ENCODE peak calls at places on chromosomes 3 and 15, in seven cellular contexts. One of them, this sample, is unnamed.

GRCh38 chr3:193940526-193940925 is 195.4 kb upstream of the HES1 start:
- DNase-seq in transverse colon: no peak
- DNase-seq in K562: no peak
- DNase-seq in A549: no peak
- DNase-seq in ovary: no peak
- DNase-seq in uterus: no peak
- DNase-seq in breast epithelium: no peak
- DNase-seq in this sample: no peak

GRCh38 chr3:124816206-124816605 is 71.0 kb downstream of the ITGB5 start:
- DNase-seq in transverse colon: no peak
- DNase-seq in K562: no peak
- DNase-seq in A549: no peak
- DNase-seq in ovary: no peak
- DNase-seq in uterus: no peak
- DNase-seq in breast epithelium: no peak
- DNase-seq in this sample: no peak

GRCh38 chr15:41387646-41388045 is 14.7 kb downstream of the NDUFAF1 start:
- DNase-seq in transverse colon: no peak
- DNase-seq in K562: no peak
- DNase-seq in A549: no peak
- DNase-seq in ovary: no peak
- DNase-seq in uterus: no peak
- DNase-seq in breast epithelium: no peak
- DNase-seq in this sample: no peak

GRCh38 chr3:28115316-28115715 is 126.1 kb upstream of the CMC1 start:
- DNase-seq in transverse colon: no peak
- DNase-seq in K562: no peak
- DNase-seq in A549: no peak
- DNase-seq in ovary: no peak
- DNase-seq in uterus: no peak
- DNase-seq in breast epithelium: no peak
- DNase-seq in this sample: no peak

GRCh38 chr3:143617050-143617449 is 231.2 kb downstream of the SLC9A9 start:
- DNase-seq in transverse colon: no peak
- DNase-seq in K562: no peak
- DNase-seq in A549: no peak
- DNase-seq in ovary: no peak
- DNase-seq in uterus: no peak
- DNase-seq in breast epithelium: no peak
- DNase-seq in this sample: no peak

GRCh38 chr15:67992834-67993233 is 61.3 kb upstream of the PIAS1 start:
- DNase-seq in transverse colon: peak
- DNase-seq in K562: no peak
- DNase-seq in A549: peak
- DNase-seq in ovary: no peak
- DNase-seq in uterus: no peak
- DNase-seq in breast epithelium: no peak
- DNase-seq in this sample: no peak

GRCh38 chr15:86062646-86063193 is 17.0 kb upstream of the AGBL1 start:
- DNase-seq in transverse colon: no peak
- DNase-seq in K562: no peak
- DNase-seq in A549: no peak
- DNase-seq in ovary: no peak
- DNase-seq in uterus: no peak
- DNase-seq in breast epithelium: no peak
- DNase-seq in this sample: no peak

GRCh38 chr3:195811756-195812155 is at the start of gene MUC4:
- DNase-seq in transverse colon: peak
- DNase-seq in K562: peak
- DNase-seq in A549: no peak
- DNase-seq in ovary: no peak
- DNase-seq in uterus: no peak
- DNase-seq in breast epithelium: no peak
- DNase-seq in this sample: no peak

GRCh38 chr3:141275032-141275422 is 43.4 kb downstream of the PXYLP1 start:
- DNase-seq in transverse colon: no peak
- DNase-seq in K562: no peak
- DNase-seq in A549: no peak
- DNase-seq in ovary: no peak
- DNase-seq in uterus: no peak
- DNase-seq in breast epithelium: no peak
- DNase-seq in this sample: no peak

GRCh38 chr15:56047354-56047753 is 53.9 kb upstream of the NEDD4 start:
- DNase-seq in transverse colon: no peak
- DNase-seq in K562: no peak
- DNase-seq in A549: no peak
- DNase-seq in ovary: no peak
- DNase-seq in uterus: no peak
- DNase-seq in breast epithelium: no peak
- DNase-seq in this sample: no peak

DNA sequence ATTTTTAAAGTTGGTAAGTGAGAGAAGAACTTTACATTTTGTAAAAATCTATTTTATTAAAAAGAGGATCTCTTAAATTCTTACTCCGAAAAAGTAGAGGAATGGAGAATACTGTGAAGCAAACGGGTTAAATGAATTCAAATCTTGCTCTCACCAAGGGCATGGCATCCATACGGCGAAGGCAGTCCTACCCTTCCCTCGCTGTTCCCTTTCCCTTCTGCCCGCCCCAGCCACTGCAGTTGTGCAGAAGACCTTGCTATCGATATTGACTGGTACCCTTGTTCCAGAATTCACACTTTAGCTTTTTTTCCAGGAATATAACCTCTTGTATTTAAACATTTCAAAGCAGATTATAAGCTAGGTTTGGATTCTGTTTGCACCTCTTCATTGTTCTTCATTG is 239.5 kb downstream of the ZPLD1 start:
- DNase-seq in transverse colon: no peak
- DNase-seq in K562: no peak
- DNase-seq in A549: no peak
- DNase-seq in ovary: no peak
- DNase-seq in uterus: no peak
- DNase-seq in breast epithelium: no peak
- DNase-seq in this sample: no peak
- H3K4me3 ChIP-seq in transverse colon: no peak
- H3K4me3 ChIP-seq in K562: no peak
- H3K4me3 ChIP-seq in A549: no peak
- H3K4me3 ChIP-seq in ovary: no peak
- H3K4me3 ChIP-seq in uterus: no peak
- H3K4me3 ChIP-seq in breast epithelium: no peak
- H3K4me3 ChIP-seq in this sample: no peak

GRCh38 chr3:47425959-47426358 is 45.1 kb downstream of the PTPN23 start:
- DNase-seq in transverse colon: no peak
- DNase-seq in K562: no peak
- DNase-seq in A549: no peak
- DNase-seq in ovary: no peak
- DNase-seq in uterus: no peak
- DNase-seq in breast epithelium: no peak
- DNase-seq in this sample: no peak

GRCh38 chr3:47427866-47428265 is 47.0 kb downstream of the PTPN23 start:
- DNase-seq in transverse colon: no peak
- DNase-seq in K562: no peak
- DNase-seq in A549: no peak
- DNase-seq in ovary: peak
- DNase-seq in uterus: no peak
- DNase-seq in breast epithelium: peak
- DNase-seq in this sample: peak

GRCh38 chr3:47423548-47424145 is 42.8 kb downstream of the PTPN23 start:
- DNase-seq in transverse colon: no peak
- DNase-seq in K562: no peak
- DNase-seq in A549: no peak
- DNase-seq in ovary: no peak
- DNase-seq in uterus: no peak
- DNase-seq in breast epithelium: no peak
- DNase-seq in this sample: no peak

GRCh38 chr3:47424434-47425382 is 43.9 kb downstream of the PTPN23 start:
- DNase-seq in transverse colon: no peak
- DNase-seq in K562: no peak
- DNase-seq in A549: no peak
- DNase-seq in ovary: no peak
- DNase-seq in uterus: no peak
- DNase-seq in breast epithelium: no peak
- DNase-seq in this sample: no peak

GRCh38 chr3:47425383-47425778 is 44.6 kb downstream of the PTPN23 start:
- DNase-seq in transverse colon: no peak
- DNase-seq in K562: no peak
- DNase-seq in A549: no peak
- DNase-seq in ovary: no peak
- DNase-seq in uterus: no peak
- DNase-seq in breast epithelium: no peak
- DNase-seq in this sample: no peak
- TF ChIP-seq POLR2A in transverse colon: no peak
- TF ChIP-seq POLR2A in K562: no peak
- TF ChIP-seq POLR2A in A549: no peak
- TF ChIP-seq POLR2A in ovary: no peak
- TF ChIP-seq POLR2A in uterus: no peak
- TF ChIP-seq POLR2A in breast epithelium: no peak
- TF ChIP-seq POLR2A in this sample: no peak

GRCh38 chr15:60390931-60391501 is 6.8 kb downstream of the ANXA2 start:
- DNase-seq in transverse colon: peak
- DNase-seq in K562: no peak
- DNase-seq in A549: peak
- DNase-seq in ovary: peak
- DNase-seq in uterus: no peak
- DNase-seq in breast epithelium: peak
- DNase-seq in this sample: peak
- H3K4me3 ChIP-seq in transverse colon: no peak
- H3K4me3 ChIP-seq in K562: no peak
- H3K4me3 ChIP-seq in A549: peak
- H3K4me3 ChIP-seq in ovary: no peak
- H3K4me3 ChIP-seq in uterus: no peak
- H3K4me3 ChIP-seq in breast epithelium: peak
- H3K4me3 ChIP-seq in this sample: no peak

GRCh38 chr3:100627491-100627890 is 18.1 kb downstream of the ADGRG7 start:
- DNase-seq in transverse colon: no peak
- DNase-seq in K562: no peak
- DNase-seq in A549: no peak
- DNase-seq in ovary: no peak
- DNase-seq in uterus: no peak
- DNase-seq in breast epithelium: no peak
- DNase-seq in this sample: no peak

GRCh38 chr3:100630664-100631063 is 21.3 kb downstream of the ADGRG7 start:
- DNase-seq in transverse colon: no peak
- DNase-seq in K562: no peak
- DNase-seq in A549: peak
- DNase-seq in ovary: no peak
- DNase-seq in uterus: no peak
- DNase-seq in breast epithelium: no peak
- DNase-seq in this sample: no peak

GRCh38 chr3:100635273-100635701 is 25.9 kb downstream of the ADGRG7 start:
- DNase-seq in transverse colon: peak
- DNase-seq in K562: no peak
- DNase-seq in A549: no peak
- DNase-seq in ovary: no peak
- DNase-seq in uterus: no peak
- DNase-seq in breast epithelium: no peak
- DNase-seq in this sample: no peak

GRCh38 chr3:100634493-100635272 is 25.3 kb downstream of the ADGRG7 start:
- DNase-seq in transverse colon: peak
- DNase-seq in K562: no peak
- DNase-seq in A549: peak
- DNase-seq in ovary: no peak
- DNase-seq in uterus: no peak
- DNase-seq in breast epithelium: no peak
- DNase-seq in this sample: no peak

DNA sequence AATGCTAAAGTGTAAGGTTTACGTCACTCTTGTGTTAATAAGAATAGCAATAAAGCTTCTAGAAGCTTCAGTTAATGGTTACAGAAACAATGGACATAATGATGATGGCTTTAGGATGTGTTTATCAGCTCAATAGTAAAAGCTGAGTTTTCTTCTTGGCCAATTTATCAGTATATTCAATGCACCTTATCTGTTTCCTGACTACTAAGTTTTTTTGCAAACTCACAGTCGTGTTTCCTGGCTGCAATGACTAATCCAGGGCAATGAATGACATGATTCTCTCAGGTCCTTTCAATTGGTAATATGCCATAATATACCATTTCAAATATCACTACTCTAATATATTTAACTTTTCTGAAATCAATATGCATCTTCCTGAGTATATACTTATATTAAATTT is 20.3 kb downstream of the ADGRG7 start:
- DNase-seq in transverse colon: no peak
- DNase-seq in K562: no peak
- DNase-seq in A549: no peak
- DNase-seq in ovary: no peak
- DNase-seq in uterus: no peak
- DNase-seq in breast epithelium: no peak
- DNase-seq in this sample: no peak
- TF ChIP-seq POLR2A in transverse colon: no peak
- TF ChIP-seq POLR2A in K562: no peak
- TF ChIP-seq POLR2A in A549: no peak
- TF ChIP-seq POLR2A in ovary: no peak
- TF ChIP-seq POLR2A in uterus: no peak
- TF ChIP-seq POLR2A in breast epithelium: no peak
- TF ChIP-seq POLR2A in this sample: no peak

DNA sequence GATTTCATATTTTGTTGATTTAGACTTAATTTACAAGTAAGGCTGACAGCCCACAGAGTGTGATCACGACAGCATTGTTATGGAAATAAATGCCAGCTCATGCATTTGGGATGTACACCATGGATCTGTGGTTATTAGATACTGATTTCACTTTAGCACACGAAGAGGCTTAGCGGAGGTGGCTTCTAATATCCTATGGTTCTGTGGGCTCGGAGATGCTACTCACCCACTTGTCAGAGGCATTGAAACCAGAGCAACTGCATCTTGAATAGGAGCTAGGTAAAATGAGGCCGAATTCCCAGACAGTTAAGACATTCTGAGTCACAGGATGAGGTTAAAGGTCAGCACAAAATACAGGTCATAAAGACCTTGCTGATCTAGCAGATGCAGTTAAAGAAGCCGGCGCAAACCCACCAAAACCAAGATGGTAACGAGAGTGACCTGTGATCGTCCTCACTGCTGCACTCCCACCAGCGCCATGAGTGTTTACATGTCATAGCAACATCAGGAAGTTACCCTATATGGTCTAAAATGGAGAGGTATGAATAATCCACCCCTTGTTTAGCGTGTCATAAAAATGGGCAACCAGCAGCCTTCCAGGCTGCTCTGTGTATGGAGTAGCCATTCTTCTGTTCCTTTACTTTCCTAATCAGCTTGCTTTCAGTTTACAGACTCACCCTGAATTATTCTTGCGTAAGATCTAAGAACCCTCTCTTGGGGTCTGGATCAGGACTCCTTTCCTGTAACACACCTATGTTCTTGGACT is 117.5 kb downstream of the PGPEP1L start:
- DNase-seq in transverse colon: no peak
- DNase-seq in K562: no peak
- DNase-seq in A549: peak
- DNase-seq in ovary: no peak
- DNase-seq in uterus: no peak
- DNase-seq in breast epithelium: no peak
- DNase-seq in this sample: no peak
- H3K4me3 ChIP-seq in transverse colon: no peak
- H3K4me3 ChIP-seq in K562: no peak
- H3K4me3 ChIP-seq in A549: no peak
- H3K4me3 ChIP-seq in ovary: no peak
- H3K4me3 ChIP-seq in uterus: no peak
- H3K4me3 ChIP-seq in breast epithelium: no peak
- H3K4me3 ChIP-seq in this sample: no peak

GRCh38 chr3:156349111-156349510 is 205.8 kb downstream of the SSR3 start:
- DNase-seq in transverse colon: no peak
- DNase-seq in K562: no peak
- DNase-seq in A549: no peak
- DNase-seq in ovary: no peak
- DNase-seq in uterus: no peak
- DNase-seq in breast epithelium: no peak
- DNase-seq in this sample: no peak
- TF ChIP-seq POLR2A in transverse colon: no peak
- TF ChIP-seq POLR2A in K562: no peak
- TF ChIP-seq POLR2A in A549: no peak
- TF ChIP-seq POLR2A in ovary: no peak
- TF ChIP-seq POLR2A in uterus: no peak
- TF ChIP-seq POLR2A in breast epithelium: no peak
- TF ChIP-seq POLR2A in this sample: no peak

GRCh38 chr3:14144423-14145075 is 19.7 kb downstream of the TMEM43 start:
- DNase-seq in transverse colon: peak
- DNase-seq in K562: peak
- DNase-seq in A549: peak
- DNase-seq in ovary: peak
- DNase-seq in uterus: peak
- DNase-seq in breast epithelium: peak
- DNase-seq in this sample: peak
- H3K4me3 ChIP-seq in transverse colon: no peak
- H3K4me3 ChIP-seq in K562: no peak
- H3K4me3 ChIP-seq in A549: peak
- H3K4me3 ChIP-seq in ovary: no peak
- H3K4me3 ChIP-seq in uterus: no peak
- H3K4me3 ChIP-seq in breast epithelium: peak
- H3K4me3 ChIP-seq in this sample: no peak